ENCODE peak calls at places on chromosomes 11 and 22, in seven cellular contexts. R is activated T-helper 9 cell treated with anti-CD3 and anti-CD28 coated beads, Interleukin-2, amount 50 U/mL, for 16 hours; I is KBM-7; Z is NCI-H1417; M is activated gamma-delta T cell treated with Interleukin-2 at 50 U/mL for 16 hours; C is CD4-positive, alpha-beta memory T cell; U is stimulated activated CD8-positive, alpha-beta memory T cell treated with anti-CD3 and anti-CD28 coated beads, Interleukin-7, amount 100 ng/mL, for 1 hour. F is an unnamed sample.

GRCh38 chr22:49776891-49777290 is 50.8 kb downstream of the BRD1 start:
- DNase-seq in R (no peak), C (no peak), U (no peak), Z (no peak), I (no peak), M (no peak), F (no peak)

GRCh38 chr11:64877390-64878222 is 815 bp downstream of the EHD1 start:
- DNase-seq in R (no peak), U (no peak), C (no peak), I (peak; percentile 59), Z (no peak), M (no peak), F (no peak)

GRCh38 chr11:101126551-101127347 is 2.9 kb downstream of the PGR start:
- DNase-seq in U (no peak), R (no peak), M (no peak), I (peak; percentile 8), Z (no peak), C (no peak), F (peak; percentile 24)

GRCh38 chr11:117626576-117626975 is 170.4 kb downstream of the DSCAML1 start:
- DNase-seq in R (no peak), I (no peak), U (no peak), Z (no peak), M (no peak), C (no peak), F (no peak)

GRCh38 chr11:111637885-111638284 is 35.6 kb downstream of the SIK2 start:
- DNase-seq in U (no peak), Z (no peak), C (no peak), I (no peak), M (no peak), R (no peak), F (no peak)

GRCh38 chr11:118917488-118918127 is 8.1 kb downstream of the BCL9L start:
- DNase-seq in Z (peak; percentile 85), I (no peak), R (peak; percentile 40), C (peak; percentile 60), M (peak; percentile 42), U (no peak), F (peak; percentile 96)

GRCh38 chr22:48075604-48076400 is 1313.4 kb downstream of the TBC1D22A start:
- DNase-seq in R (no peak), I (no peak), M (no peak), C (no peak), U (no peak), Z (no peak), F (no peak)

GRCh38 chr11:110093407-110094297 is 460 bp downstream of the ZC3H12C start:
- DNase-seq in Z (peak; percentile 85), R (no peak), I (peak; percentile 60), C (no peak), U (no peak), M (no peak), F (peak; percentile 78)

GRCh38 chr11:73345481-73346147 is 30.6 kb upstream of the RELT start:
- DNase-seq in Z (no peak), I (no peak), C (no peak), U (no peak), R (no peak), M (no peak), F (no peak)

GRCh38 chr11:117870176-117870952 is 6.1 kb downstream of the FXYD6 start:
- DNase-seq in R (no peak), U (no peak), M (no peak), C (no peak), I (no peak), Z (peak; percentile 59), F (no peak)

GRCh38 chr11:18775492-18776292 is 15.9 kb downstream of the PTPN5 start:
- DNase-seq in Z (peak; percentile 65), I (peak; percentile 66), U (peak; percentile 10), M (peak; percentile 21), R (peak; percentile 21), C (peak; percentile 18), F (peak; percentile 64)

GRCh38 chr11:130170345-130170744 is 10.8 kb downstream of the ST14 start:
- DNase-seq in M (no peak), Z (no peak), C (no peak), U (no peak), I (no peak), R (no peak), F (no peak)

GRCh38 chr22:17779286-17780115 is 5.2 kb upstream of the BID start:
- DNase-seq in Z (no peak), I (no peak), C (no peak), U (no peak), M (no peak), R (no peak), F (no peak)

GRCh38 chr22:28013611-28014010 is 94.6 kb upstream of the PITPNB start:
- DNase-seq in C (no peak), U (no peak), M (no peak), R (no peak), I (no peak), Z (no peak), F (no peak)

GRCh38 chr11:17563248-17563647 is 16.2 kb downstream of the OTOG start:
- DNase-seq in R (no peak), U (no peak), C (no peak), I (peak; percentile 19), M (no peak), Z (no peak), F (no peak)

GRCh38 chr22:22720201-22720723 is 75.8 kb downstream of the GGTLC2 start:
- DNase-seq in I (peak; percentile 80), M (peak; percentile 63), C (peak; percentile 25), U (peak; percentile 18), R (no peak), Z (peak; percentile 8), F (no peak)

GRCh38 chr11:122910775-122911174 is 28.2 kb downstream of the JHY start:
- DNase-seq in Z (peak; percentile 60), U (no peak), I (no peak), R (no peak), M (no peak), C (no peak), F (no peak)